ENCODE peak calls at places on chromosomes 16 and 17, in five cellular contexts. I is heart right ventricle; Z is neural progenitor cell; O is ascending aorta; Q is activated CD8-positive, alpha-beta T cell treated with anti-CD3 and anti-CD28 coated beads for 36 hours. F is an unnamed sample.

GRCh38 chr16:65414284-65414984 is 292.6 kb upstream of the CDH11 start:
- DNase-seq in I (no peak), Z (no peak), O (no peak), Q (peak), F (no peak)

GRCh38 chr17:48787850-48788249 is 29.2 kb downstream of the TTLL6 start:
- DNase-seq in I (peak), Z (no peak), O (no peak), Q (no peak), F (no peak)

GRCh38 chr17:979539-980405 is at the start of gene NXN:
- DNase-seq in I (peak), Z (peak), O (no peak), Q (peak), F (peak)

GRCh38 chr16:51880776-51881175 is 666.2 kb downstream of the TOX3 start:
- DNase-seq in I (no peak), Z (no peak), O (no peak), Q (no peak), F (no peak)

GRCh38 chr16:87463722-87464690 is 28.8 kb downstream of the ZCCHC14 start:
- DNase-seq in I (peak), Z (no peak), O (peak), Q (peak), F (no peak)

GRCh38 chr16:67458121-67458641 is 22.8 kb downstream of the ATP6V0D1 start:
- DNase-seq in I (no peak), Z (no peak), O (no peak), Q (no peak), F (no peak)

GRCh38 chr17:73293031-73293430 is 18.8 kb downstream of the CDC42EP4 start:
- DNase-seq in I (no peak), Z (no peak), O (no peak), Q (no peak), F (no peak)

GRCh38 chr17:83204230-83204725 is 124.9 kb downstream of the METRNL start:
- DNase-seq in I (no peak), Z (no peak), O (peak), Q (no peak), F (no peak)

GRCh38 chr17:81996757-81997441 is 19.5 kb downstream of the ASPSCR1 start:
- DNase-seq in I (no peak), Z (no peak), O (no peak), Q (no peak), F (no peak)

GRCh38 chr17:62679866-62680377 is 52.5 kb downstream of the MRC2 start:
- DNase-seq in I (no peak), Z (no peak), O (no peak), Q (no peak), F (no peak)

GRCh38 chr17:80978499-80979497 is 12.8 kb upstream of the CHMP6 start:
- DNase-seq in I (no peak), Z (no peak), O (no peak), Q (no peak), F (no peak)

GRCh38 chr16:8795096-8795495 is 2.3 kb downstream of the TMEM186 start:
- DNase-seq in I (no peak), Z (no peak), O (no peak), Q (no peak), F (no peak)

GRCh38 chr17:36703860-36704266 is 102.5 kb downstream of the MRM1 start:
- DNase-seq in I (peak), Z (peak), O (no peak), Q (peak), F (no peak)

GRCh38 chr17:76658387-76658705 is 14.8 kb upstream of the ST6GALNAC1 start:
- DNase-seq in I (no peak), Z (no peak), O (no peak), Q (no peak), F (no peak)
- TF ChIP-seq CTCF in I (no peak), Z (no peak), O (no peak), Q (no peak), F (no peak)

DNA sequence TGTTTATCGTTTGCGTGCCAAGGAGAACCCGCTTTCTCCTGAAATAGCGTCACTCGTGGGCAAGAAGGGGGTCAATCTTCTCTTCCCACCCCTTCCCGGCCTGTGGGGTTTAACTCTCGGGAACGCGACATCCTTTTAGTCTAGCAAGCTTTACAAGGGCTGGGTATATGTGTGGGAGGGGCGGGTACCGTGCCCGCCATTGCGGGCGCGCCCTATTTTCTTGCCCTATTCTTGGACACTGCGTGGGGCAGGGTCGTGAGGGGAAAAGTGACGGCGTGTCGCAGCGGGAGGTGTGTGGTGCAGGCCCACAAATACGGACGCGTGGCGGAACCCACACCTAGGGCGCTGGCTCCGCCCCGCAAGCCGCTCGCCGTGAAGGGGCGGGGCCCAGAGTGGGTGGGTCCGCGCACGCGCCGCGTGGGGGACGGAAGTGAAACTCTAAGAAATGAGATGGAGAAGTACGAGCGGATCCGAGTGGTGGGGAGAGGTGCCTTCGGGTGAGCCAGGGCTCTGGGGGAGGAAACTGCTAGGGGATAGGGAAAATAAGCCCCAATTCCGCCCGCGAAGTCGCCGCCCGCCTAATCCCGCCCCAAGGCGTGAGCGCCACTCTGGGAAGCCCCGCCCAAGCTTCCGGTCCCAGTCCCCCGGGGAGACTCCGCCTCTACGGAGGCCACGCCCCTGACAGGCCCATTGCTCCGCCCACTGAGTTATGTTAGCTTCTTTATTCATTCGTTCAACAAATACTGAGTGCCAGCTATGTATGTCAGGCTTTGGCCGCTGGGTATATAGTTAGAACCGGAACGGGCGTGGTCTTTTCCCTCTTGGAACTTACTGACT is at the start of gene NEK8:
- DNase-seq in I (peak), Z (peak), O (peak), Q (peak), F (peak)
- TF ChIP-seq CTCF in I (no peak), Z (no peak), O (no peak), Q (no peak), F (no peak)

GRCh38 chr17:17702821-17703607 is 21.8 kb downstream of the RAI1 start:
- DNase-seq in I (peak), Z (no peak), O (no peak), Q (no peak), F (no peak)
- TF ChIP-seq CTCF in I (no peak), Z (peak), O (no peak), Q (no peak), F (no peak)

GRCh38 chr17:32953883-32954282 is 25.9 kb downstream of the TMEM98 start:
- DNase-seq in I (no peak), Z (no peak), O (no peak), Q (no peak), F (no peak)

GRCh38 chr17:32954477-32954876 is 26.5 kb downstream of the TMEM98 start:
- DNase-seq in I (no peak), Z (no peak), O (no peak), Q (no peak), F (no peak)

GRCh38 chr17:32956240-32956970 is 28.5 kb downstream of the TMEM98 start:
- DNase-seq in I (no peak), Z (no peak), O (no peak), Q (no peak), F (no peak)

GRCh38 chr17:32955155-32955554 is 27.2 kb downstream of the TMEM98 start:
- DNase-seq in I (no peak), Z (no peak), O (no peak), Q (no peak), F (no peak)

GRCh38 chr17:32953062-32953461 is 25.1 kb downstream of the TMEM98 start:
- DNase-seq in I (no peak), Z (no peak), O (no peak), Q (no peak), F (no peak)
- TF ChIP-seq CTCF in I (no peak), Z (no peak), O (no peak), Q (no peak), F (no peak)

GRCh38 chr17:2025622-2026309 is 632 bp upstream of the RTN4RL1 start:
- DNase-seq in I (peak), Z (peak), O (no peak), Q (peak), F (no peak)
- TF ChIP-seq CTCF in I (peak), Z (peak), O (peak), Q (peak), F (no peak)

F was measured in omental fat pad.